ENCODE peak calls at places on chromosomes 4 and X, in eight cellular contexts. G, Q, X, M, P, S, A and K are unnamed samples.

GRCh38 chr4:53361451-53361850 is 4.4 kb downstream of the SCFD2 start:
- DNase-seq in G (no peak), Q (no peak), X (no peak), M (no peak), P (no peak), S (no peak), A (no peak), K (no peak)

GRCh38 chr4:77177196-77177595 is 20.2 kb downstream of the CCNG2 start:
- DNase-seq in G (no peak), Q (peak; percentile 97), X (no peak), M (no peak), P (no peak), S (no peak), A (no peak), K (no peak)

GRCh38 chr4:115229873-115230272 is 116.5 kb upstream of the NDST4 start:
- DNase-seq in G (no peak), Q (no peak), X (no peak), M (no peak), P (no peak), S (no peak), A (no peak), K (no peak)

GRCh38 chr4:8897768-8898167 is 26.1 kb upstream of the HMX1 start:
- DNase-seq in G (no peak), Q (no peak), X (no peak), M (no peak), P (no peak), S (no peak), A (no peak), K (no peak)

GRCh38 chr4:25767877-25768475 is 94.8 kb downstream of the SEL1L3 start:
- DNase-seq in G (peak; percentile 33), Q (peak; percentile 84), X (peak; percentile 49), M (peak; percentile 62), P (peak; percentile 22), S (peak; percentile 84), A (no peak), K (no peak)

GRCh38 chr4:25448379-25449109 is 71.5 kb downstream of the ANAPC4 start:
- DNase-seq in G (no peak), Q (peak; percentile 13), X (no peak), M (no peak), P (no peak), S (peak; percentile 40), A (no peak), K (peak; percentile 19)

GRCh38 chr4:107692197-107692596 is 27.8 kb downstream of the PAPSS1 start:
- DNase-seq in G (no peak), Q (no peak), X (no peak), M (no peak), P (no peak), S (no peak), A (no peak), K (no peak)

GRCh38 chr4:107058828-107059227 is 22.7 kb upstream of the DKK2 start:
- DNase-seq in G (no peak), Q (no peak), X (no peak), M (no peak), P (no peak), S (no peak), A (no peak), K (no peak)

GRCh38 chrX:9995855-9996339 is 28.7 kb downstream of the CLDN34 start:
- DNase-seq in G (peak; percentile 87), Q (peak; percentile 84), X (peak; percentile 84), M (peak; percentile 60), P (peak; percentile 86), S (peak; percentile 83), A (peak; percentile 90), K (peak; percentile 85)

GRCh38 chrX:153725832-153726285 is 1.2 kb downstream of the ABCD1 start:
- DNase-seq in G (no peak), Q (no peak), X (no peak), M (no peak), P (peak; percentile 28), S (no peak), A (no peak), K (no peak)

GRCh38 chr4:20625460-20625859 is 74.8 kb upstream of the PACRGL start:
- DNase-seq in G (peak; percentile 56), Q (no peak), X (peak; percentile 46), M (no peak), P (no peak), S (no peak), A (peak; percentile 60), K (peak; percentile 40)

GRCh38 chr4:168856312-168856711 is 153.7 kb downstream of the CBR4 start:
- DNase-seq in G (no peak), Q (no peak), X (no peak), M (no peak), P (no peak), S (no peak), A (no peak), K (no peak)

GRCh38 chr4:111952708-111953107 is 192.5 kb upstream of the FAM241A start:
- DNase-seq in G (no peak), Q (no peak), X (no peak), M (no peak), P (no peak), S (no peak), A (no peak), K (no peak)

GRCh38 chrX:155216179-155216939 is at the start of gene VBP1:
- DNase-seq in G (peak; percentile 90), Q (peak; percentile 94), X (peak; percentile 94), M (peak; percentile 92), P (peak; percentile 87), S (peak; percentile 93), A (peak; percentile 92), K (peak; percentile 95)

GRCh38 chrX:155218777-155219176 is 2.5 kb downstream of the VBP1 start:
- DNase-seq in G (no peak), Q (no peak), X (no peak), M (no peak), P (no peak), S (no peak), A (no peak), K (no peak)

GRCh38 chrX:155215443-155216178 is 649 bp upstream of the VBP1 start:
- DNase-seq in G (no peak), Q (no peak), X (no peak), M (no peak), P (no peak), S (no peak), A (no peak), K (no peak)

GRCh38 chrX:155213731-155214130 is 2.5 kb upstream of the VBP1 start:
- DNase-seq in G (no peak), Q (no peak), X (no peak), M (no peak), P (no peak), S (no peak), A (no peak), K (no peak)

DNA sequence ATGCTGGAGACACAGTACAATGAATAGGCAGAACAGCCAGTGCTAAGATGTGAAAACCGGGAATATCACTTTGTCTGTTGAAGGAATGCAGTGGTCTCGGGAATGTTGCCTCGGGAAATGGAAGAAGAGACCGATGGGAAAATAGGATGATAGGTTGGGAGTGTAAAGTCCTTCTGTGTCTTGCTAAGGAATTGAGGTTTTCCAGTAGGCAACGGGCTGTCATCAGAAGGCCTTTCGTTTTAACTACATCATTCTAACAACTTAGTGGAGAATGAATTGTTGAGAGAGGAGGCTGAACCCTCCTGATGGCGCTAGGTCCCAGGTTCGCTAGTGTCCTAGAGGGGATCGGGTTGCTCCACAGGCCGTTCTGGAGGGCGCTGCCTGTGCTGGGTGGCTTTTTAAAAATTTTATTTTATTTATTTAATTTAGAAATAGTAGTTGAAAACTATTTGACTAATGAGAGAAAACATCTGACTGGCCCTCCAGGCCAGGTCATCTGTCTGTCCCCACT is 735 bp downstream of the VBP1 start:
- DNase-seq in G (no peak), Q (peak; percentile 19), X (no peak), M (no peak), P (no peak), S (peak; percentile 16), A (no peak), K (no peak)
- H3K27ac ChIP-seq in G (peak overlapping the region; percentile 60), Q (peak overlapping the region; percentile 74), X (peak overlapping the region; percentile 84), M (peak overlapping the region; percentile 86), P (peak overlapping the region; percentile 89), S (no peak overlapping the region), A (peak overlapping the region; percentile 90), K (peak overlapping the region; percentile 91)

GRCh38 chrX:24961809-24962208 is 54.0 kb downstream of the ARX start:
- DNase-seq in G (no peak), Q (no peak), X (no peak), M (no peak), P (no peak), S (no peak), A (no peak), K (no peak)

GRCh38 chrX:24963823-24964222 is 51.9 kb downstream of the ARX start:
- DNase-seq in G (no peak), Q (no peak), X (no peak), M (no peak), P (no peak), S (peak; percentile 5), A (no peak), K (no peak)

GRCh38 chrX:24969812-24970211 is 46.0 kb downstream of the ARX start:
- DNase-seq in G (no peak), Q (no peak), X (no peak), M (no peak), P (no peak), S (no peak), A (no peak), K (no peak)

GRCh38 chrX:24965400-24965799 is 50.4 kb downstream of the ARX start:
- DNase-seq in G (no peak), Q (no peak), X (no peak), M (no peak), P (no peak), S (no peak), A (no peak), K (no peak)
- TF ChIP-seq CTCF in G (no peak), Q (no peak), X (no peak), M (no peak), P (no peak), S (no peak), A (no peak), K (no peak)

GRCh38 chrX:124860736-124861135 is 458.9 kb upstream of the TEX13C start:
- DNase-seq in G (no peak), Q (no peak), X (no peak), M (no peak), P (no peak), S (no peak), A (no peak), K (no peak)

GRCh38 chrX:124863303-124863702 is 456.4 kb upstream of the TEX13C start:
- DNase-seq in G (no peak), Q (peak; percentile 5), X (no peak), M (no peak), P (no peak), S (peak; percentile 56), A (no peak), K (no peak)

DNA sequence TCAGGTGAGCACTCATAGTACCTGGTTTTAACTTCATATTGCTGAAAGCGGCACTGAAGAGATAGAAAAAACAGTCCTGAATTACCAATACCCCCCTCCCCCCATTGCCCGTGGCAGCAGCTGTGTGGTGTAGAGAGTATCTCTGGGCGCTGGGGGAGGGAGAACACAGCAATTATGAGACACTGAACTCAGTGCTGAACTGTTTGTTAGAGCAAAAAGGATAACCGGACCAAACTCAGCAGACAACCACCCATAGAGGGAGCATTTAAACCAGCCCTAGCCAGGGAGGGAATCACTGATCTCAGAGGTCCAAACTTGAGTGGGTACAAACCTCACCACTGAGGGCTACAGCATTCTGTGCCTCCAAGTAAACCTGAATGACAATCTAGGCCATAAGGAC is 457.4 kb upstream of the TEX13C start:
- DNase-seq in G (no peak), Q (no peak), X (no peak), M (no peak), P (no peak), S (no peak), A (no peak), K (no peak)
- H3K27ac ChIP-seq in G (no peak overlapping the region), Q (no peak overlapping the region), X (no peak overlapping the region), M (no peak overlapping the region), P (no peak overlapping the region), S (no peak overlapping the region), A (no peak overlapping the region), K (no peak overlapping the region)

GRCh38 chr4:34417160-34417559 is 1827.2 kb downstream of the ARAP2 start:
- DNase-seq in G (no peak), Q (no peak), X (no peak), M (no peak), P (no peak), S (no peak), A (no peak), K (no peak)

GRCh38 chr4:34422472-34422871 is 1821.8 kb downstream of the ARAP2 start:
- DNase-seq in G (no peak), Q (peak; percentile 2), X (no peak), M (no peak), P (no peak), S (peak; percentile 4), A (no peak), K (no peak)
- TF ChIP-seq CTCF in G (no peak), Q (peak; percentile 8), X (no peak), M (no peak), P (no peak), S (peak; percentile 17), A (no peak), K (no peak)